ENCODE peak calls at places on chromosome 20, in eight cellular contexts. H, T, M, A, R, W, Z and O are unnamed samples.

GRCh38 chr20:57474191-57474590 is 50.7 kb downstream of the CTCFL start:
- DNase-seq in R (no peak), W (no peak), Z (no peak), T (no peak), H (no peak), A (no peak), M (no peak), O (no peak)

GRCh38 chr20:48776306-48776705 is 51.5 kb downstream of the PREX1 start:
- DNase-seq in W (no peak), Z (no peak), R (no peak), H (no peak), M (no peak), T (no peak), A (peak), O (peak)

GRCh38 chr20:4962257-4962855 is 39.0 kb downstream of the SLC23A2 start:
- DNase-seq in W (no peak), T (no peak), M (no peak), H (no peak), Z (no peak), R (no peak), A (no peak), O (no peak)

GRCh38 chr20:32004963-32005362 is 5.3 kb upstream of the CCM2L start:
- DNase-seq in A (peak), H (no peak), T (no peak), R (peak), M (no peak), Z (no peak), W (no peak), O (no peak)

GRCh38 chr20:48567145-48567544 is 260.7 kb downstream of the PREX1 start:
- DNase-seq in R (no peak), H (no peak), T (no peak), A (no peak), M (no peak), Z (no peak), W (no peak), O (no peak)

GRCh38 chr20:49276895-49277785 is 717 bp downstream of the ZNFX1 start:
- DNase-seq in Z (no peak), H (peak), T (peak), A (no peak), M (peak), R (peak), W (peak), O (peak)

GRCh38 chr20:35702824-35703695 is 3.9 kb downstream of the ROMO1 start:
- DNase-seq in H (no peak), T (no peak), M (no peak), Z (no peak), A (no peak), W (no peak), R (no peak), O (no peak)

GRCh38 chr20:37351689-37352610 is 6.0 kb downstream of the SRC start:
- DNase-seq in W (no peak), T (no peak), M (no peak), A (no peak), Z (no peak), H (no peak), R (no peak), O (no peak)

GRCh38 chr20:48294942-48295341 is 509.7 kb upstream of the SULF2 start:
- DNase-seq in R (no peak), W (no peak), A (no peak), Z (no peak), H (no peak), T (no peak), M (no peak), O (no peak)

GRCh38 chr20:32344835-32345506 is 13.2 kb upstream of the ASXL1 start:
- DNase-seq in T (no peak), R (peak), W (no peak), Z (no peak), M (no peak), A (no peak), H (no peak), O (no peak)

GRCh38 chr20:40715491-40715890 is 26.5 kb upstream of the MAFB start:
- DNase-seq in W (no peak), A (no peak), M (no peak), R (no peak), T (no peak), H (no peak), Z (no peak), O (no peak)

GRCh38 chr20:25014816-25015215 is 22.3 kb upstream of the APMAP start:
- DNase-seq in Z (peak), T (no peak), H (no peak), A (no peak), W (no peak), M (peak), R (no peak), O (no peak)

GRCh38 chr20:23889775-23890187 is 10.2 kb upstream of the CST5 start:
- DNase-seq in M (peak), T (no peak), Z (peak), H (peak), R (peak), W (peak), A (peak), O (no peak)

GRCh38 chr20:8796088-8796665 is 272.7 kb upstream of the PLCB4 start:
- DNase-seq in A (no peak), Z (no peak), R (no peak), T (no peak), H (no peak), M (no peak), W (no peak), O (no peak)

DNA sequence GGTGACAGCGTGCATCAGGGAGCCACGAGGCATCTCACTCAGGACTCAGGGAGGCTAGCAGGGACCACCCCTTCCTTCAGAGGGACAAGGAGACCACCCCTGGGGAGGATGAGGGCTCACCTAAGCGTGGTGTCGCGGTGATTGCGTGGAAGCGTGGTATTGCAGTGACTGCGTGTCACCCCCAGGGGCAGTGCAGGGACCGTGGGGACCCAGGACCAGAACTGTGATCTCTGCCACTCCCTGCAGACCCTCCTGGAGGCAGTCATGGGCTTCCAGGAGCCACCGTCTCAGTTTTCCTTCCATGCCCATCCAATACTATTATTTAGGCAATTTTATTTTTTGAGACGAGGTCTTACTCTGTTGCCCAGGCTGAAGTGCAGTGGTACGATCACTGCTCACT is 147.1 kb downstream of the TAF4 start:
- DNase-seq in W (no peak), R (no peak), H (no peak), A (no peak), Z (no peak), M (no peak), T (no peak), O (no peak)
- TF ChIP-seq CTCF in W (no peak), R (peak), H (peak), A (no peak), Z (no peak), M (no peak), T (no peak), O (no peak)

GRCh38 chr20:46434597-46434996 is 28.2 kb upstream of the ELMO2 start:
- DNase-seq in R (no peak), A (no peak), Z (no peak), W (no peak), H (no peak), M (no peak), T (no peak), O (no peak)

GRCh38 chr20:46439837-46440236 is 33.4 kb upstream of the ELMO2 start:
- DNase-seq in A (no peak), M (no peak), T (no peak), W (no peak), H (no peak), R (no peak), Z (no peak), O (no peak)

GRCh38 chr20:46435146-46435545 is 28.7 kb upstream of the ELMO2 start:
- DNase-seq in Z (no peak), R (no peak), W (no peak), M (no peak), T (no peak), A (no peak), H (no peak), O (no peak)

GRCh38 chr20:46433051-46433450 is 26.6 kb upstream of the ELMO2 start:
- DNase-seq in W (no peak), T (no peak), H (no peak), M (no peak), Z (no peak), A (no peak), R (peak), O (no peak)

GRCh38 chr20:46438156-46438750 is 31.8 kb upstream of the ELMO2 start:
- DNase-seq in A (peak), H (no peak), W (no peak), T (no peak), M (no peak), Z (no peak), R (peak), O (no peak)
- TF ChIP-seq CTCF in A (peak), H (peak), W (peak), T (peak), M (no peak), Z (peak), R (peak), O (no peak)

GRCh38 chr20:45416917-45417316 is 976 bp downstream of the PIGT start:
- DNase-seq in A (no peak), W (no peak), T (no peak), R (no peak), H (no peak), Z (no peak), M (no peak), O (no peak)

GRCh38 chr20:45413479-45413878 is 2.5 kb upstream of the PIGT start:
- DNase-seq in H (no peak), R (no peak), A (no peak), W (no peak), M (no peak), T (no peak), Z (no peak), O (no peak)

GRCh38 chr20:45412653-45413052 is 3.3 kb upstream of the PIGT start:
- DNase-seq in A (no peak), M (no peak), R (no peak), W (no peak), T (no peak), Z (no peak), H (no peak), O (no peak)

GRCh38 chr20:45419188-45420091 is 3.5 kb downstream of the PIGT start:
- DNase-seq in A (peak), Z (peak), M (peak), H (no peak), R (peak), T (no peak), W (peak), O (peak)

DNA sequence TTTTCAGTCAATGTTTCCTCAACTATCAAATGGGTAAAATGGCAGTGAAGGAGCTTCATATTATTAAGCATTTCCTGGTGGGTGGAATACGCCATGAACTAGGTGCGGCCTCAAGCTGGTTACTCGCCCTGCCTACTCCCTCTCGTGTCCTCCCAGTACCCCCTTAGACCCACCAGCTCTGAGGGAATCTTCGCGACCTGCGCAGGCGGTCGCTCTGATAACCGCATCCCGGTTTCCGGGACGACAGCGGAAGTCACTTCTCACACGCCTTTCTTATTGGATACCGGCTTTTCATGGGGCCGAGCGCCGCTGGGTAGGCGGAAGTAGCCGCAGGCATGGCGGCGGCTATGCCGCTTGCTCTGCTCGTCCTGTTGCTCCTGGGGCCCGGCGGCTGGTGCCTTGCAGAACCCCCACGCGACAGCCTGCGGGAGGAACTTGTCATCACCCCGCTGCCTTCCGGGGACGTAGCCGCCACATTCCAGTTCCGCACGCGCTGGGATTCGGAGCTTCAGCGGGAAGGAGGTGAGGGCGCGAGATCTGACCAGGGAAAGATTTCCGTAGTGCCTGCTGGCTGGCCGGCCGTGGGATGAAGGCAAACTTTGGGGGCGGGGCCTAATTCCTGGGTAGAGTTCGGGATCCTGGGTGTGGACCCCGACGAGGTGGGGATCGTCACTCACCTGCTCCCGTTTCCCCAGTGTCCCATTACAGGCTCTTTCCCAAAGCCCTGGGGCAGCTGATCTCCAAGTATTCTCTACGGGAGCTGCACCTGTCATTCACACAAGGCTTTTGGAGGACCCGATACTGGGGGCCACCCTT is at the start of gene PIGT:
- DNase-seq in A (peak), Z (peak), R (peak), M (peak), W (peak), H (peak), T (peak), O (peak)
- TF ChIP-seq CTCF in A (no peak), Z (no peak), R (no peak), M (no peak), W (peak), H (no peak), T (no peak), O (no peak)

DNA sequence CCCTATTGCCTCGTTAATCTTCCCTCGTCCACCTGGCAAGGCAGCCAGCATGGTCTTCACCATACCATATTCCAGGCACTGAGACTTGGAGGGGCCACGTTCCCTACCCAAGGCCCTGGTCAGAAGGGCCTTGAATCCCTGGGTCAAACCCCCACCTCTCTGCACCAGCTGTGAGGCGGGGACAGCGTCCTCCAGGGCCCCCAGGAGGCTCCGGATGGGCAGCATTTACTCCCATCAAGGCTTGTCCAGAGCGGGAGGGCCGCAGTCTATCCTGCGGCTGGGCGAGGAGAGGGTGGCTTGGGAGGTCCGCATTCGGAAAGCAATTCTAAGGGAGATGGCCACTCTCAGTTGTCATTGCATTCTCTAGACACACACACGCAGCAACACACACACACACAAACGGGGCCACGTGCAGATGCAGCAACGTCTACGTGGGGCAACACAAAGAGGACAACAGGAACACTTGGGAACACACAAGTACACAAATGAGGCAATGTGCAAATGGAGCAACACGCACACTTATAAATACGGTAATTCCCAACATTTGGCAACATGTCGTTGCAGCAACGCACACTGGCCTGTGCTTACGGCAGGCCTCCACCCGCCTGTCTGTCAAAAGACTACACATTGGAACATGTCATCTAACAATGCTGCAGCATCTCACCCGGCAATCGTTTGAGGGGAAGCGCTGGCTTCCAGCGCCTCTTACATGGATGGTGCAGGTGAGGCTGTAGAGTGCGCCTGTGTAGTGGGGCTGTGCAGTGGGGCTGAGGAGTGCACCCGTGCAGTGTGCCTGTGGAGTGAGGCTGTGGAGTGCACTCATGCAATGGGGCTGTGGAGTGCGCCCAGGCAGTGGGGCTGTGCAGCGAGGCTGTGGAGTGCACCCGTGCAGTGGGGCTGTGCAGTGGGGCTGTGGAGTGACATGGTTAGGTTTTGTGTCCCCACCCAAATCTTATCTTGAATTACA is 12.9 kb upstream of the NTSR1 start:
- DNase-seq in A (no peak), Z (no peak), M (no peak), R (no peak), W (no peak), T (no peak), H (no peak), O (no peak)
- TF ChIP-seq CTCF in A (no peak), Z (no peak), M (no peak), R (no peak), W (no peak), T (no peak), H (no peak), O (no peak)

GRCh38 chr20:22383156-22383555 is 201.2 kb downstream of the FOXA2 start:
- DNase-seq in W (no peak), M (no peak), R (no peak), H (no peak), T (no peak), Z (no peak), A (peak), O (no peak)

GRCh38 chr20:22384978-22385377 is 199.4 kb downstream of the FOXA2 start:
- DNase-seq in M (no peak), W (no peak), A (no peak), H (no peak), R (no peak), T (no peak), Z (no peak), O (no peak)

GRCh38 chr20:22387452-22387851 is 196.9 kb downstream of the FOXA2 start:
- DNase-seq in H (no peak), W (no peak), A (no peak), T (no peak), M (no peak), Z (no peak), R (peak), O (no peak)

GRCh38 chr20:22386300-22386623 is 198.1 kb downstream of the FOXA2 start:
- DNase-seq in T (no peak), Z (no peak), R (no peak), H (no peak), M (no peak), A (no peak), W (no peak), O (no peak)

GRCh38 chr20:22385602-22386299 is 198.6 kb downstream of the FOXA2 start:
- DNase-seq in T (no peak), A (peak), W (no peak), R (peak), M (peak), Z (peak), H (no peak), O (no peak)
- TF ChIP-seq CTCF in T (peak), A (peak), W (peak), R (peak), M (peak), Z (no peak), H (no peak), O (no peak)

GRCh38 chr20:38724603-38725457 is 544 bp downstream of the SLC32A1 start:
- DNase-seq in Z (no peak), T (no peak), M (no peak), A (no peak), W (no peak), H (peak), R (no peak), O (no peak)
- TF ChIP-seq CTCF in Z (no peak), T (no peak), M (no peak), A (no peak), W (no peak), H (no peak), R (peak), O (no peak)

GRCh38 chr20:2671977-2672376 is 8.0 kb upstream of the IDH3B start:
- DNase-seq in Z (no peak), M (no peak), A (no peak), H (no peak), R (no peak), T (no peak), W (no peak), O (no peak)
- TF ChIP-seq CTCF in Z (no peak), M (no peak), A (peak), H (no peak), R (peak), T (no peak), W (no peak), O (no peak)

DNA sequence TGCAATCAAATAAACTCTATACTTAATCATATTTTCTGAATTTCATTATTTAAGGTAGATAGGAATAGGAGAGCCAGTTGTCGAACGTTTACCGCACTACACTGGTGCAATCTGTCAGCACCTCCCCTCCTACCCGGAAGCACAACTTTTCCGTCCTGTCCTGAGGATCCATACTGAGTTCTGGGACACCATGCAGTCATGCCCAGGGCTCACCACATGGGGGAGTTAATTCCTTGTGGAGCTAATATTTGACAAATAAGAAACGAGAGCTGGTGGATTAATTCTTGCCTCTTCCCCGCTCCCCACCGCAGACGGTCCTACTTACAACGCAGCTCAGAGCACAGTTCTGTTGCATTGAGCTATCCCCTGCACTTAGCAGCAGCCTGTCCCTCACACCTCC is 107.7 kb upstream of the RALGAPA2 start:
- DNase-seq in A (peak), M (no peak), Z (peak), T (no peak), H (peak), W (no peak), R (peak), O (no peak)
- TF ChIP-seq CTCF in A (peak), M (no peak), Z (no peak), T (peak), H (peak), W (no peak), R (peak), O (peak)

GRCh38 chr20:21053002-21053762 is 53.0 kb downstream of the LINC00237 start:
- DNase-seq in T (no peak), Z (no peak), W (no peak), M (no peak), A (no peak), H (peak), R (no peak), O (no peak)
- TF ChIP-seq CTCF in T (no peak), Z (no peak), W (no peak), M (no peak), A (no peak), H (no peak), R (peak), O (no peak)